ENCODE peak calls at places on chromosomes 6 and 20, in four cellular contexts. F, N, B and O are unnamed samples.

GRCh38 chr6:135128268-135128914 is 52.7 kb upstream of the MYB start:
- DNase-seq in B (no peak), F (peak; percentile 29), N (no peak), O (no peak)

GRCh38 chr6:3797231-3798200 is 46.0 kb upstream of the PXDC1 start:
- DNase-seq in F (no peak), B (no peak), N (no peak), O (no peak)

GRCh38 chr6:31091680-31092079 is 20.7 kb downstream of the C6orf15 start:
- DNase-seq in N (no peak), F (no peak), B (no peak), O (no peak)

GRCh38 chr6:105988321-105988720 is 97.8 kb upstream of the PRDM1 start:
- DNase-seq in N (no peak), F (no peak), B (no peak), O (no peak)

GRCh38 chr6:3849681-3850450 is 693 bp downstream of the FAM50B start:
- DNase-seq in B (no peak), F (no peak), N (no peak), O (no peak)

GRCh38 chr6:89460713-89461112 is 27.8 kb downstream of the ANKRD6 start:
- DNase-seq in B (no peak), F (no peak), N (no peak), O (no peak)

GRCh38 chr6:68502946-68503345 is 132.1 kb upstream of the ADGRB3 start:
- DNase-seq in F (no peak), N (no peak), B (no peak), O (no peak)

GRCh38 chr6:20092071-20092566 is 120.2 kb downstream of the MBOAT1 start:
- DNase-seq in F (no peak), B (peak; percentile 17), N (peak; percentile 48), O (peak; percentile 32)

GRCh38 chr20:64236137-64237088 is 19.1 kb upstream of the PCMTD2 start:
- DNase-seq in B (no peak), N (no peak), F (no peak), O (no peak)

GRCh38 chr6:137968901-137969300 is 101.8 kb downstream of the TNFAIP3 start:
- DNase-seq in N (peak; percentile 39), F (no peak), B (no peak), O (no peak)

GRCh38 chr20:25987073-25987927 is 290.6 kb upstream of the ZNF337 start:
- DNase-seq in F (no peak), B (no peak), N (peak; percentile 17), O (peak; percentile 13)

GRCh38 chr6:169045486-169045885 is 208.2 kb downstream of the THBS2 start:
- DNase-seq in N (no peak), F (no peak), B (no peak), O (no peak)

GRCh38 chr20:16528078-16528477 is 45.2 kb downstream of the KIF16B start:
- DNase-seq in F (no peak), N (peak; percentile 26), B (no peak), O (no peak)

GRCh38 chr20:61280217-61280980 is 28.3 kb downstream of the CDH4 start:
- DNase-seq in B (no peak), N (no peak), F (no peak), O (no peak)

GRCh38 chr20:60136640-60137411 is 178.6 kb downstream of the CDH26 start:
- DNase-seq in B (no peak), N (no peak), F (no peak), O (no peak)

GRCh38 chr6:72635636-72636035 is 13.8 kb downstream of the KCNQ5 start:
- DNase-seq in B (no peak), N (no peak), F (no peak), O (no peak)

GRCh38 chr20:63140683-63141433 is 75.1 kb downstream of the YTHDF1 start:
- DNase-seq in F (no peak), N (no peak), B (no peak), O (no peak)

GRCh38 chr20:45254867-45255266 is 503 bp upstream of the SLPI start:
- DNase-seq in N (no peak), F (no peak), B (no peak), O (peak; percentile 92)

GRCh38 chr20:3681352-3681930 is 369 bp downstream of the ADAM33 start:
- DNase-seq in N (no peak), F (no peak), B (no peak), O (no peak)

GRCh38 chr20:37265152-37265551 is 3.5 kb upstream of the GHRH start:
- DNase-seq in B (no peak), N (no peak), F (peak; percentile 35), O (peak; percentile 92)

GRCh38 chr6:33313105-33313708 is 671 bp downstream of the TAPBP start:
- DNase-seq in F (no peak), N (peak; percentile 51), B (no peak), O (peak; percentile 73)

GRCh38 chr20:12790856-12791255 is 217.9 kb upstream of the SPTLC3 start:
- DNase-seq in B (no peak), F (no peak), N (no peak), O (no peak)

GRCh38 chr6:4840169-4840568 is 64.0 kb downstream of the CDYL start:
- DNase-seq in F (no peak), N (no peak), B (no peak), O (no peak)

GRCh38 chr20:62355527-62356142 is 11.5 kb downstream of the LAMA5 start:
- DNase-seq in B (no peak), N (no peak), F (no peak), O (no peak)

GRCh38 chr20:10708342-10709185 is 34.8 kb upstream of the JAG1 start:
- DNase-seq in F (no peak), N (no peak), B (no peak), O (no peak)

GRCh38 chr6:474454-475185 is 83.1 kb downstream of the IRF4 start:
- DNase-seq in N (no peak), B (peak; percentile 59), F (peak; percentile 72), O (peak; percentile 79)

GRCh38 chr20:32158943-32159660 is 48.4 kb downstream of the PLAGL2 start:
- DNase-seq in B (no peak), F (no peak), N (no peak), O (no peak)

GRCh38 chr20:57263767-57264150 is 2.7 kb downstream of the BMP7 start:
- DNase-seq in F (no peak), B (no peak), N (no peak), O (no peak)

GRCh38 chr6:33610779-33611421 is 10.2 kb upstream of the ITPR3 start:
- DNase-seq in N (no peak), B (no peak), F (no peak), O (no peak)

GRCh38 chr6:49535795-49536194 is 14.7 kb upstream of the C6orf141 start:
- DNase-seq in B (no peak), N (no peak), F (no peak), O (no peak)

GRCh38 chr6:159760602-159761057 is 1.2 kb upstream of the ACAT2 start:
- DNase-seq in F (no peak), N (peak; percentile 9), B (no peak), O (no peak)

GRCh38 chr6:50849781-50850180 is 31.1 kb downstream of the TFAP2B start:
- DNase-seq in F (no peak), B (no peak), N (no peak), O (no peak)

GRCh38 chr6:100633096-100633766 is 168.5 kb upstream of the SIM1 start:
- DNase-seq in B (no peak), F (no peak), N (no peak), O (no peak)

GRCh38 chr6:80531676-80532619 is 425.5 kb downstream of the BCKDHB start:
- DNase-seq in B (no peak), F (no peak), N (no peak), O (no peak)

GRCh38 chr6:80540700-80541099 is 434.2 kb downstream of the BCKDHB start:
- DNase-seq in F (no peak), N (no peak), B (no peak), O (no peak)

GRCh38 chr6:80537321-80537972 is 431.0 kb downstream of the BCKDHB start:
- DNase-seq in F (no peak), B (no peak), N (no peak), O (no peak)

GRCh38 chr6:80541186-80541585 is 434.7 kb downstream of the BCKDHB start:
- DNase-seq in F (no peak), N (no peak), B (no peak), O (no peak)

DNA sequence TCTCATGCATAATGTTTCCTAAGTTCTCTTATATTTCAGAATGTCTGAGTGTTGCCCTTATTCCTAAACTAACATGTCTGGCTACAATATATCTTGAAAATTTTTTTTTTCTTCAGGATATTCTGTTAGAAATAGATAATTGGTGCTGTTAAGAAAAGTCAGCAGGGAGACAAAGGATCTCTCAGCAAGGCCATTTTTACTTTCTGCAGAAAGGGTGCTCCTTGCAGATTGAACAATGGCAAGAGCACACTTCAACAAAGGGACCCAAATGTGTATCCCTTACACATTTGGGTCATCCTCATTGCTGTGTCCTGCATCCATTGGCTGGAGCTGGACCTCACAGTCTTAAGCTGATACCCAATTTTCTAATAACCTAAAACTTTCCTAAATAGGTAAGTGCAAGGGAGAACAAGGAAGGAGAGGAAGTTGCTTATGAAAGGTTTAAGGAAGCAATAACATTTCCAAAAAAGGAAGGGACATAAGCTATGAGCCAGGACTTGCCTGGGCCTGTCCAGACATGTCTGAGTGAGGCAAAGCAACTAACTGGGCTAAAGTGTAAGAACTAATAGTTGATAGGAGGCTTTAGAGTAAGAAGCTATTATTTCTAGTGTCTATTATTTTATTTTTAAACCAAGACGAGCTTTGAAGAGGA is 429.6 kb downstream of the BCKDHB start:
- DNase-seq in F (no peak), B (no peak), N (no peak), O (no peak)
- TF ChIP-seq SPI1 in F (no peak), B (no peak), N (no peak), O (no peak)

GRCh38 chr6:44176935-44177509 is 18.4 kb downstream of the CAPN11 start:
- DNase-seq in F (peak; percentile 53), B (peak; percentile 41), N (no peak), O (no peak)
- TF ChIP-seq SPI1 in F (peak; percentile 47), B (peak; percentile 36), N (no peak), O (no peak)

GRCh38 chr6:40671338-40672050 is 84.3 kb upstream of the LRFN2 start:
- DNase-seq in B (no peak), F (no peak), N (no peak), O (no peak)
- TF ChIP-seq SPI1 in B (no peak), F (no peak), N (no peak), O (no peak)

GRCh38 chr6:52284131-52284459 is 447 bp downstream of the MCM3 start:
- DNase-seq in N (peak; percentile 51), F (no peak), B (no peak), O (peak; percentile 45)

GRCh38 chr6:52285174-52286068 is 879 bp upstream of the MCM3 start:
- DNase-seq in B (no peak), F (no peak), N (peak; percentile 40), O (no peak)

GRCh38 chr6:52288216-52288615 is 3.7 kb upstream of the MCM3 start:
- DNase-seq in N (no peak), F (no peak), B (no peak), O (no peak)

GRCh38 chr6:52284460-52285173 is at the start of gene MCM3:
- DNase-seq in F (peak; percentile 82), N (peak; percentile 98), B (peak; percentile 100), O (peak; percentile 98)

DNA sequence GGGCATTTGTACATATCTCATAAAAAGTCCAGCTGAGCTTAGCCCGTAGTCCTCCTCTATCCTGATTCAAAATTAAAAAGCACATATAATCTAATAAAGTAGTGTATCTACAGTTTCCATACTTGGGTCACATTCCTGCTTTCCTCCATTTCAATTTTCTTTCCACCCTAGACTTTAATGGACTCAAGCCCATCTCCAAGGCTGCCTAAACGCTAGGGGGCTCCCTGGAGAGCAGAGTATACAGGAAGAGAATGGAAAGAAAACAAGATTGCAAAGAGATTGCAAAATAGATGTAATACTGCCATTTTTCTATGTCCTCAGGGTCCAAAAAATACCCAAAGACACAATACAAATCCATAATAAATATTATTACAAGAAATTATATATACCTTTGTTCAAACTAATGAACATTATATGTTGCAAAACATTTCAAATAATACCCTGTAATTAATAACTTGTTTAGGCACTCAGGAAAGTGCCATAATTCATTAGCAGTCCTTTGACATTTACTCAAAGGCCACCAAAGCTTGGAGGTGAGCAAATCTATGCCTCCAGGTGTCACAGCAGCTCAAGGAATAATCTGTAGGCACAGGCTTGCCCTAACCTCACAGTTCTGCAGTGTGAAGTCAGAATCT is 2.4 kb upstream of the MCM3 start:
- DNase-seq in B (no peak), F (no peak), N (peak; percentile 72), O (no peak)
- TF ChIP-seq SPI1 in B (no peak), F (no peak), N (no peak), O (no peak)